ENCODE peak calls at places on chromosome 2, in ten cellular contexts. One of them, this sample, is unnamed. For H3K9me3, the result is how much of the 10 kb centered on the place peaks cover.

GRCh38 chr2:143246815-143247744 is 117.9 kb downstream of the ARHGAP15 start:
- DNase-seq in effector memory CD4-positive, alpha-beta T cell: no peak
- DNase-seq in lower lobe of right lung: no peak
- DNase-seq in aorta: no peak
- DNase-seq in ovary: no peak
- DNase-seq in tibial artery: no peak
- DNase-seq in neuronal stem cell: no peak
- DNase-seq in Peyer's patch: no peak
- DNase-seq in neural progenitor cell: no peak
- DNase-seq in ascending aorta: no peak
- DNase-seq in this sample: no peak

GRCh38 chr2:219071189-219071816 is 10.6 kb upstream of the IHH start:
- DNase-seq in effector memory CD4-positive, alpha-beta T cell: no peak
- DNase-seq in lower lobe of right lung: no peak
- DNase-seq in aorta: no peak
- DNase-seq in ovary: no peak
- DNase-seq in tibial artery: no peak
- DNase-seq in neuronal stem cell: no peak
- DNase-seq in Peyer's patch: no peak
- DNase-seq in neural progenitor cell: no peak
- DNase-seq in ascending aorta: no peak
- DNase-seq in this sample: no peak

GRCh38 chr2:144389930-144390311 is 130.0 kb downstream of the ZEB2 start:
- DNase-seq in effector memory CD4-positive, alpha-beta T cell: no peak
- DNase-seq in lower lobe of right lung: no peak
- DNase-seq in aorta: no peak
- DNase-seq in ovary: no peak
- DNase-seq in tibial artery: no peak
- DNase-seq in neuronal stem cell: no peak
- DNase-seq in Peyer's patch: no peak
- DNase-seq in neural progenitor cell: no peak
- DNase-seq in ascending aorta: no peak
- DNase-seq in this sample: no peak

GRCh38 chr2:33240178-33240577 is 236.3 kb upstream of the RASGRP3 start:
- DNase-seq in effector memory CD4-positive, alpha-beta T cell: no peak
- DNase-seq in lower lobe of right lung: no peak
- DNase-seq in aorta: no peak
- DNase-seq in ovary: no peak
- DNase-seq in tibial artery: no peak
- DNase-seq in neuronal stem cell: no peak
- DNase-seq in Peyer's patch: no peak
- DNase-seq in neural progenitor cell: no peak
- DNase-seq in ascending aorta: no peak
- DNase-seq in this sample: no peak

GRCh38 chr2:1546901-1547300 is 133.6 kb downstream of the TPO start:
- DNase-seq in effector memory CD4-positive, alpha-beta T cell: no peak
- DNase-seq in lower lobe of right lung: no peak
- DNase-seq in aorta: peak
- DNase-seq in ovary: no peak
- DNase-seq in tibial artery: peak
- DNase-seq in neuronal stem cell: no peak
- DNase-seq in Peyer's patch: no peak
- DNase-seq in neural progenitor cell: no peak
- DNase-seq in ascending aorta: no peak
- DNase-seq in this sample: no peak

GRCh38 chr2:241598487-241598886 is 38.5 kb downstream of the THAP4 start:
- DNase-seq in effector memory CD4-positive, alpha-beta T cell: no peak
- DNase-seq in lower lobe of right lung: no peak
- DNase-seq in aorta: no peak
- DNase-seq in ovary: no peak
- DNase-seq in tibial artery: no peak
- DNase-seq in neuronal stem cell: no peak
- DNase-seq in Peyer's patch: no peak
- DNase-seq in neural progenitor cell: peak
- DNase-seq in ascending aorta: no peak
- DNase-seq in this sample: no peak

GRCh38 chr2:213199871-213200270 is 48.5 kb upstream of the IKZF2 start:
- DNase-seq in effector memory CD4-positive, alpha-beta T cell: no peak
- DNase-seq in lower lobe of right lung: no peak
- DNase-seq in aorta: no peak
- DNase-seq in ovary: no peak
- DNase-seq in tibial artery: no peak
- DNase-seq in neuronal stem cell: no peak
- DNase-seq in Peyer's patch: no peak
- DNase-seq in neural progenitor cell: no peak
- DNase-seq in ascending aorta: no peak
- DNase-seq in this sample: no peak

GRCh38 chr2:135916232-135916631 is 40.0 kb upstream of the MCM6 start:
- DNase-seq in effector memory CD4-positive, alpha-beta T cell: no peak
- DNase-seq in lower lobe of right lung: no peak
- DNase-seq in aorta: no peak
- DNase-seq in ovary: no peak
- DNase-seq in tibial artery: no peak
- DNase-seq in neuronal stem cell: peak
- DNase-seq in Peyer's patch: no peak
- DNase-seq in neural progenitor cell: peak
- DNase-seq in ascending aorta: no peak
- DNase-seq in this sample: no peak

GRCh38 chr2:161384864-161385263 is 31.2 kb upstream of the TBR1 start:
- DNase-seq in effector memory CD4-positive, alpha-beta T cell: no peak
- DNase-seq in lower lobe of right lung: no peak
- DNase-seq in aorta: no peak
- DNase-seq in ovary: no peak
- DNase-seq in tibial artery: no peak
- DNase-seq in neuronal stem cell: no peak
- DNase-seq in Peyer's patch: no peak
- DNase-seq in neural progenitor cell: no peak
- DNase-seq in ascending aorta: no peak
- DNase-seq in this sample: no peak

GRCh38 chr2:101706121-101706818 is 8.8 kb downstream of the MAP4K4 start:
- DNase-seq in effector memory CD4-positive, alpha-beta T cell: no peak
- DNase-seq in lower lobe of right lung: no peak
- DNase-seq in aorta: no peak
- DNase-seq in ovary: no peak
- DNase-seq in tibial artery: no peak
- DNase-seq in neuronal stem cell: no peak
- DNase-seq in Peyer's patch: no peak
- DNase-seq in neural progenitor cell: no peak
- DNase-seq in ascending aorta: no peak
- DNase-seq in this sample: no peak

GRCh38 chr2:101699939-101700442 is 2.5 kb downstream of the MAP4K4 start:
- DNase-seq in effector memory CD4-positive, alpha-beta T cell: no peak
- DNase-seq in lower lobe of right lung: no peak
- DNase-seq in aorta: no peak
- DNase-seq in ovary: no peak
- DNase-seq in tibial artery: no peak
- DNase-seq in neuronal stem cell: no peak
- DNase-seq in Peyer's patch: no peak
- DNase-seq in neural progenitor cell: no peak
- DNase-seq in ascending aorta: no peak
- DNase-seq in this sample: no peak

GRCh38 chr2:101706819-101707177 is 9.3 kb downstream of the MAP4K4 start:
- DNase-seq in effector memory CD4-positive, alpha-beta T cell: no peak
- DNase-seq in lower lobe of right lung: no peak
- DNase-seq in aorta: no peak
- DNase-seq in ovary: no peak
- DNase-seq in tibial artery: no peak
- DNase-seq in neuronal stem cell: no peak
- DNase-seq in Peyer's patch: no peak
- DNase-seq in neural progenitor cell: no peak
- DNase-seq in ascending aorta: no peak
- DNase-seq in this sample: no peak

GRCh38 chr2:101704816-101705565 is 7.5 kb downstream of the MAP4K4 start:
- DNase-seq in effector memory CD4-positive, alpha-beta T cell: no peak
- DNase-seq in lower lobe of right lung: no peak
- DNase-seq in aorta: no peak
- DNase-seq in ovary: no peak
- DNase-seq in tibial artery: no peak
- DNase-seq in neuronal stem cell: no peak
- DNase-seq in Peyer's patch: no peak
- DNase-seq in neural progenitor cell: no peak
- DNase-seq in ascending aorta: no peak
- DNase-seq in this sample: no peak

GRCh38 chr2:101704046-101704466 is 6.5 kb downstream of the MAP4K4 start:
- DNase-seq in effector memory CD4-positive, alpha-beta T cell: no peak
- DNase-seq in lower lobe of right lung: no peak
- DNase-seq in aorta: no peak
- DNase-seq in ovary: peak
- DNase-seq in tibial artery: peak
- DNase-seq in neuronal stem cell: no peak
- DNase-seq in Peyer's patch: no peak
- DNase-seq in neural progenitor cell: no peak
- DNase-seq in ascending aorta: no peak
- DNase-seq in this sample: no peak
- H3K4me3 ChIP-seq in effector memory CD4-positive, alpha-beta T cell: peak
- H3K4me3 ChIP-seq in lower lobe of right lung: no peak
- H3K4me3 ChIP-seq in aorta: no peak
- H3K4me3 ChIP-seq in ovary: no peak
- H3K4me3 ChIP-seq in tibial artery: no peak
- H3K4me3 ChIP-seq in neuronal stem cell: no peak
- H3K4me3 ChIP-seq in Peyer's patch: no peak
- H3K4me3 ChIP-seq in neural progenitor cell: no peak
- H3K4me3 ChIP-seq in ascending aorta: no peak
- H3K4me3 ChIP-seq in this sample: no peak

GRCh38 chr2:42877532-42877931 is 85.1 kb upstream of the HAAO start:
- DNase-seq in effector memory CD4-positive, alpha-beta T cell: no peak
- DNase-seq in lower lobe of right lung: no peak
- DNase-seq in aorta: no peak
- DNase-seq in ovary: no peak
- DNase-seq in tibial artery: no peak
- DNase-seq in neuronal stem cell: no peak
- DNase-seq in Peyer's patch: no peak
- DNase-seq in neural progenitor cell: no peak
- DNase-seq in ascending aorta: no peak
- DNase-seq in this sample: no peak

GRCh38 chr2:42878581-42878980 is 86.2 kb upstream of the HAAO start:
- DNase-seq in effector memory CD4-positive, alpha-beta T cell: no peak
- DNase-seq in lower lobe of right lung: no peak
- DNase-seq in aorta: no peak
- DNase-seq in ovary: no peak
- DNase-seq in tibial artery: no peak
- DNase-seq in neuronal stem cell: no peak
- DNase-seq in Peyer's patch: no peak
- DNase-seq in neural progenitor cell: no peak
- DNase-seq in ascending aorta: no peak
- DNase-seq in this sample: no peak

GRCh38 chr2:42879913-42880737 is 87.7 kb upstream of the HAAO start:
- DNase-seq in effector memory CD4-positive, alpha-beta T cell: no peak
- DNase-seq in lower lobe of right lung: no peak
- DNase-seq in aorta: no peak
- DNase-seq in ovary: peak
- DNase-seq in tibial artery: no peak
- DNase-seq in neuronal stem cell: no peak
- DNase-seq in Peyer's patch: no peak
- DNase-seq in neural progenitor cell: no peak
- DNase-seq in ascending aorta: no peak
- DNase-seq in this sample: no peak

GRCh38 chr2:42877936-42878335 is 85.6 kb upstream of the HAAO start:
- DNase-seq in effector memory CD4-positive, alpha-beta T cell: no peak
- DNase-seq in lower lobe of right lung: no peak
- DNase-seq in aorta: no peak
- DNase-seq in ovary: no peak
- DNase-seq in tibial artery: no peak
- DNase-seq in neuronal stem cell: no peak
- DNase-seq in Peyer's patch: no peak
- DNase-seq in neural progenitor cell: no peak
- DNase-seq in ascending aorta: no peak
- DNase-seq in this sample: no peak

GRCh38 chr2:42879116-42879705 is 86.8 kb upstream of the HAAO start:
- DNase-seq in effector memory CD4-positive, alpha-beta T cell: no peak
- DNase-seq in lower lobe of right lung: no peak
- DNase-seq in aorta: no peak
- DNase-seq in ovary: no peak
- DNase-seq in tibial artery: no peak
- DNase-seq in neuronal stem cell: no peak
- DNase-seq in Peyer's patch: no peak
- DNase-seq in neural progenitor cell: no peak
- DNase-seq in ascending aorta: no peak
- DNase-seq in this sample: no peak
- H3K27ac ChIP-seq in effector memory CD4-positive, alpha-beta T cell: no peak
- H3K27ac ChIP-seq in lower lobe of right lung: peak
- H3K27ac ChIP-seq in aorta: no peak
- H3K27ac ChIP-seq in ovary: peak
- H3K27ac ChIP-seq in tibial artery: no peak
- H3K27ac ChIP-seq in neuronal stem cell: no peak
- H3K27ac ChIP-seq in Peyer's patch: peak
- H3K27ac ChIP-seq in neural progenitor cell: no peak
- H3K27ac ChIP-seq in ascending aorta: no peak
- H3K27ac ChIP-seq in this sample: no peak

GRCh38 chr2:14232212-14232611 is 400.3 kb upstream of the LRATD1 start:
- DNase-seq in effector memory CD4-positive, alpha-beta T cell: no peak
- DNase-seq in lower lobe of right lung: no peak
- DNase-seq in aorta: no peak
- DNase-seq in ovary: no peak
- DNase-seq in tibial artery: no peak
- DNase-seq in neuronal stem cell: peak
- DNase-seq in Peyer's patch: no peak
- DNase-seq in neural progenitor cell: peak
- DNase-seq in ascending aorta: no peak
- DNase-seq in this sample: peak
- H3K9me3 ChIP-seq in effector memory CD4-positive, alpha-beta T cell: under half
- H3K9me3 ChIP-seq in lower lobe of right lung: under half
- H3K9me3 ChIP-seq in aorta: under half
- H3K9me3 ChIP-seq in ovary: under half
- H3K9me3 ChIP-seq in tibial artery: under half
- H3K9me3 ChIP-seq in neuronal stem cell: under half
- H3K9me3 ChIP-seq in Peyer's patch: under half
- H3K9me3 ChIP-seq in neural progenitor cell: under half
- H3K9me3 ChIP-seq in ascending aorta: under half
- H3K9me3 ChIP-seq in this sample: under half

GRCh38 chr2:128232965-128233789 is 85.5 kb downstream of the HS6ST1 start:
- DNase-seq in effector memory CD4-positive, alpha-beta T cell: peak
- DNase-seq in lower lobe of right lung: peak
- DNase-seq in aorta: peak
- DNase-seq in ovary: peak
- DNase-seq in tibial artery: peak
- DNase-seq in neuronal stem cell: peak
- DNase-seq in Peyer's patch: peak
- DNase-seq in neural progenitor cell: peak
- DNase-seq in ascending aorta: peak
- DNase-seq in this sample: peak

GRCh38 chr2:128235581-128235980 is 83.1 kb downstream of the HS6ST1 start:
- DNase-seq in effector memory CD4-positive, alpha-beta T cell: no peak
- DNase-seq in lower lobe of right lung: no peak
- DNase-seq in aorta: no peak
- DNase-seq in ovary: no peak
- DNase-seq in tibial artery: no peak
- DNase-seq in neuronal stem cell: no peak
- DNase-seq in Peyer's patch: no peak
- DNase-seq in neural progenitor cell: no peak
- DNase-seq in ascending aorta: no peak
- DNase-seq in this sample: no peak

GRCh38 chr2:128234613-128235012 is 84.1 kb downstream of the HS6ST1 start:
- DNase-seq in effector memory CD4-positive, alpha-beta T cell: no peak
- DNase-seq in lower lobe of right lung: no peak
- DNase-seq in aorta: no peak
- DNase-seq in ovary: no peak
- DNase-seq in tibial artery: no peak
- DNase-seq in neuronal stem cell: no peak
- DNase-seq in Peyer's patch: no peak
- DNase-seq in neural progenitor cell: no peak
- DNase-seq in ascending aorta: no peak
- DNase-seq in this sample: no peak

GRCh38 chr2:128236491-128237035 is 82.1 kb downstream of the HS6ST1 start:
- DNase-seq in effector memory CD4-positive, alpha-beta T cell: no peak
- DNase-seq in lower lobe of right lung: no peak
- DNase-seq in aorta: no peak
- DNase-seq in ovary: no peak
- DNase-seq in tibial artery: no peak
- DNase-seq in neuronal stem cell: no peak
- DNase-seq in Peyer's patch: no peak
- DNase-seq in neural progenitor cell: no peak
- DNase-seq in ascending aorta: no peak
- DNase-seq in this sample: no peak

GRCh38 chr2:128233790-128234395 is 84.8 kb downstream of the HS6ST1 start:
- DNase-seq in effector memory CD4-positive, alpha-beta T cell: no peak
- DNase-seq in lower lobe of right lung: no peak
- DNase-seq in aorta: no peak
- DNase-seq in ovary: no peak
- DNase-seq in tibial artery: no peak
- DNase-seq in neuronal stem cell: no peak
- DNase-seq in Peyer's patch: no peak
- DNase-seq in neural progenitor cell: no peak
- DNase-seq in ascending aorta: no peak
- DNase-seq in this sample: no peak
- H3K4me3 ChIP-seq in effector memory CD4-positive, alpha-beta T cell: peak
- H3K4me3 ChIP-seq in lower lobe of right lung: peak
- H3K4me3 ChIP-seq in aorta: no peak
- H3K4me3 ChIP-seq in ovary: no peak
- H3K4me3 ChIP-seq in tibial artery: peak
- H3K4me3 ChIP-seq in neuronal stem cell: no peak
- H3K4me3 ChIP-seq in Peyer's patch: peak
- H3K4me3 ChIP-seq in neural progenitor cell: peak
- H3K4me3 ChIP-seq in ascending aorta: peak
- H3K4me3 ChIP-seq in this sample: peak